ENCODE peak calls at places on chromosomes 4 and X, in six cellular contexts. K, J, D, F, T and M are unnamed samples.

GRCh38 chr4:60020389-60020788 is 1179.7 kb upstream of the ADGRL3 start:
- DNase-seq in K (no peak), J (no peak), D (no peak), F (no peak), T (no peak), M (no peak)

GRCh38 chr4:48578132-48578964 is 88.3 kb downstream of the ZAR1 start:
- DNase-seq in K (no peak), J (peak), D (no peak), F (peak), T (peak), M (no peak)

GRCh38 chr4:8589336-8589735 is 3.2 kb upstream of the CPZ start:
- DNase-seq in K (no peak), J (no peak), D (no peak), F (no peak), T (no peak), M (peak)

GRCh38 chrX:45322820-45323219 is 122.1 kb upstream of the DIPK2B start:
- DNase-seq in K (no peak), J (no peak), D (no peak), F (peak), T (no peak), M (no peak)

GRCh38 chr4:2937146-2937857 is 25.9 kb downstream of the NOP14 start:
- DNase-seq in K (peak), J (peak), D (no peak), F (no peak), T (peak), M (no peak)

GRCh38 chrX:97397371-97397770 is 513.7 kb downstream of the RPA4 start:
- DNase-seq in K (no peak), J (no peak), D (no peak), F (peak), T (no peak), M (no peak)

GRCh38 chr4:56633486-56633885 is 47.6 kb downstream of the HOPX start:
- DNase-seq in K (no peak), J (no peak), D (no peak), F (no peak), T (no peak), M (no peak)

GRCh38 chr4:5893013-5893580 is at the start of gene CRMP1:
- DNase-seq in K (no peak), J (no peak), D (no peak), F (no peak), T (peak), M (no peak)

GRCh38 chr4:152073738-152074137 is 312.9 kb upstream of the GATB start:
- DNase-seq in K (no peak), J (no peak), D (no peak), F (no peak), T (no peak), M (no peak)

GRCh38 chr4:37522996-37523395 is 163.2 kb downstream of the RELL1 start:
- DNase-seq in K (no peak), J (no peak), D (no peak), F (peak), T (no peak), M (no peak)

GRCh38 chr4:86963697-86964096 is 28.9 kb downstream of the AFF1 start:
- DNase-seq in K (peak), J (no peak), D (no peak), F (peak), T (no peak), M (no peak)

GRCh38 chr4:185801471-185801870 is 10.5 kb downstream of the SORBS2 start:
- DNase-seq in K (no peak), J (no peak), D (no peak), F (no peak), T (no peak), M (no peak)

GRCh38 chrX:136525738-136526606 is 6.0 kb upstream of the VGLL1 start:
- DNase-seq in K (peak), J (peak), D (no peak), F (peak), T (no peak), M (no peak)

GRCh38 chr4:19711871-19712270 is 539.8 kb upstream of the SLIT2 start:
- DNase-seq in K (no peak), J (no peak), D (no peak), F (peak), T (no peak), M (no peak)

GRCh38 chr4:88628746-88629145 is 36.5 kb downstream of the HERC3 start:
- DNase-seq in K (no peak), J (no peak), D (no peak), F (no peak), T (no peak), M (no peak)

GRCh38 chrX:7132335-7133035 is 15.0 kb upstream of the STS start:
- DNase-seq in K (no peak), J (peak), D (no peak), F (peak), T (peak), M (no peak)

GRCh38 chr4:75637176-75637575 is 6.8 kb upstream of the CDKL2 start:
- DNase-seq in K (no peak), J (no peak), D (no peak), F (peak), T (no peak), M (no peak)

GRCh38 chrX:119981286-119982070 is 37.9 kb upstream of the NKAP start:
- DNase-seq in K (no peak), J (no peak), D (no peak), F (no peak), T (peak), M (no peak)

GRCh38 chr4:80615099-80615498 is 279.6 kb downstream of the CFAP299 start:
- DNase-seq in K (no peak), J (no peak), D (no peak), F (no peak), T (no peak), M (no peak)

GRCh38 chr4:80614319-80614718 is 278.8 kb downstream of the CFAP299 start:
- DNase-seq in K (no peak), J (no peak), D (no peak), F (no peak), T (peak), M (no peak)

DNA sequence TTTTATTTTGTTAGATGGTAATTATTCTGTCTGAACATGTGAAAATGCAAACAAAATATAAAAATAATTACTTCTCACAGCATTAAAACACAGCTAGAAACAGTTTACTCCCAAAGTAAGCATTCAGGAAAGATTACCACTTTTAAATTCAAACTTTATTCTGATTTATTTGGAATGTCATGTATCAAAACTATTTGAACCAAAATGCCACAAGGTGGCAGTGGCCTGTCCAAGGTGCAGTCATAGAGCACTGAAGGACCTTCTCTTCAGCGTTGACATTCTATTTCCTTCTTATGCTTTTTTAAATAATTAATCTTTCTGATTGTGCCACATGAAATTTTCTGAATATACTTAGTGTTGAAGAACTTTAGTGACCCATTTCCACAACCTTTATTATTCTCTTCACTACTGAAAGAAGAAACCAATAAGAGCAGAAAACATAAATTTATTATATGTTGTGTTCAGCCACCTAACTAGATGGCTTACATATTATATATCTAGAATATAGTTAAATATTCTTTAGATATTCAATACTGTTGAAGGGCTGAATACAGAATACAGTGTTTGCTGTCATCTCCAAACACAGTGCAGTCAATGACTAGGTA is 283.6 kb downstream of the CFAP299 start:
- DNase-seq in K (no peak), J (no peak), D (no peak), F (peak), T (no peak), M (no peak)
- TF ChIP-seq CTCF in K (peak), J (no peak), D (no peak), F (peak), T (peak), M (no peak)

GRCh38 chr4:143558286-143558685 is 44.8 kb downstream of the SMARCA5 start:
- DNase-seq in K (no peak), J (no peak), D (no peak), F (no peak), T (no peak), M (no peak)

GRCh38 chr4:143554728-143555597 is 41.5 kb downstream of the SMARCA5 start:
- DNase-seq in K (no peak), J (no peak), D (no peak), F (no peak), T (no peak), M (no peak)

GRCh38 chr4:143555676-143556075 is 42.2 kb downstream of the SMARCA5 start:
- DNase-seq in K (no peak), J (no peak), D (no peak), F (no peak), T (no peak), M (no peak)

GRCh38 chr4:143559757-143560147 is 46.2 kb downstream of the SMARCA5 start:
- DNase-seq in K (no peak), J (no peak), D (no peak), F (no peak), T (no peak), M (no peak)

GRCh38 chr4:143558823-143559756 is 45.6 kb downstream of the SMARCA5 start:
- DNase-seq in K (peak), J (peak), D (no peak), F (no peak), T (peak), M (no peak)
- TF ChIP-seq CTCF in K (peak), J (peak), D (peak), F (peak), T (peak), M (no peak)

DNA sequence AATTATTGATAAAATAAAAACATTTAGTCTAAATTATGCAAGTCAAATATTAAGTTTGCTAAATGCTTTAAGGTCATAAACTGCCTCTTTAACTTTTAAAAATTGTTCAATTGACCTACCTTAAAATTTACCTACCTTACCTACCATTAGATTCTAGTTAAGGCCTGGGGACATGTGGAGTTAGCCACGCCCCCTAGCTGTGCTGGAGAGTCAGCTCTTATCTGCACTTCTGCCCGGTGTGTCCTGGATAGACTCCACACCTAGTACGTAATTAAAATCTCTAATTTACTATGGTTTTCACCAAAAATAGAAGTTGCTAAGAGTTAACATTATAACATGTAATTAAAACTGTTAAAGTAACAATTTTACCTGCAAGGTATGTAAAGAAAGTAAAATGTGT is 22.7 kb downstream of the TENM3 start:
- DNase-seq in K (no peak), J (no peak), D (no peak), F (no peak), T (no peak), M (no peak)
- TF ChIP-seq CTCF in K (no peak), J (no peak), D (no peak), F (peak), T (peak), M (no peak)

DNA sequence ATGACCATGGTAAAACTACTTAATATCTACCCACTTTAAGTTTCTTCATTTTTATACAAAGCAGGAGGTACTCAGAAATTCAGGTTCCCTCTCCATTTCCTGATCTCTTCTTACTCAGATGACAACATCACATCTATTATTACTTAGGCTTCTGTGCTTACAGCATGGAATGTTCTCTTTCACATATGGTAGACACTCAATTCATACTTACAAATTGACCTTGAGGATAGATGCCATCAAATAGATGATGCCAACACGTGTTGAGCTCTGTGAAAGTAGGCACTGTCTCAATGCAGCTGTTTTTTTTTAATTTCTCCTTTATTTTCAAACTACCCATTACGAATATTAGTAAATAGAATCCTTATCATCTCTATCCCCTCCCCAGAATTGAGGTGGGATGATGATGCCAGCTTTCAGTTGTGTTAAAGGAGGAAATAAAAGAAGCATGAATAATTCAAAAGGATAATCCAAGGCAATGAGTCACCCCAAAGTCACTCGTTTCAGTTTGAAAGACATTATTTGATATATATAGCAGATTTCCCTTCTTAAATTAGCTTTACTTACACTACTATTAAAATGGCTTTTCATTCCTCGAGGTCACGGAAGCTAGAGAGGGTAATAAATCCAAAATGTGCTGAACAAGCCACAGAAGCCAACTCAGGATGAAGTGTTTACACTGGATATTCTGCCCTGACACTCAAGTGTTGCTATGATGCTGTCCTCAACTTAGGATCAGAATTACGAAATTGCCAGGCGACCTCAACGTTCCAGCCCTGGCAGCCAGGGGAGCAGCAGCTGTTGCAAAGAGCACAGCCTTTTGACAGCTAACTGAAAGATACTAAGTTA is 124.2 kb upstream of the EOLA2 start:
- DNase-seq in K (no peak), J (no peak), D (no peak), F (peak), T (no peak), M (no peak)
- TF ChIP-seq CTCF in K (no peak), J (no peak), D (no peak), F (peak), T (no peak), M (no peak)

DNA sequence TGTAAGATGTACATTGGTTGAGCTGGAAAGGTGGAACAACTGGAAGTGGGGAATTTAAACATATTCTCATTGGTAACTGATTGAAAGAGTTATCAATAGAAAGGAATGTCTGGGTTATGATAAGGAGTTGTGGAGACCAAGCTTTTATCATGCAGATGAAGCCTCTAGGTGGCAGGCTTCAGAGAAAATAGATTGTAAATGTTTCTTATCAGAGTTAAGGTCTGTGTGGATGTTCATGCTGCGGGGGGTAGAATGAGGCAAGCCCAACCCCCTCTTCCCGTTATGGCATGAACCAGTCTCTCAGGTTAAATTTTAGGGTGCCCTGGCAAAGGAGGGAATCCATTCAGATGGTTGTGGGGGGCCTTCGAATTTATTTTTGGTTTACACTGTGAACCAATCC is 16.0 kb downstream of the ARSD start:
- DNase-seq in K (no peak), J (no peak), D (no peak), F (no peak), T (peak), M (no peak)
- TF ChIP-seq CTCF in K (peak), J (no peak), D (no peak), F (peak), T (peak), M (no peak)

GRCh38 chr4:14837860-14838259 is 164.4 kb upstream of the CPEB2 start:
- DNase-seq in K (no peak), J (no peak), D (no peak), F (no peak), T (no peak), M (no peak)
- TF ChIP-seq CTCF in K (peak), J (no peak), D (peak), F (no peak), T (peak), M (no peak)

GRCh38 chrX:129646721-129647587 is 7.8 kb downstream of the APLN start:
- DNase-seq in K (no peak), J (peak), D (no peak), F (no peak), T (no peak), M (no peak)

GRCh38 chrX:129647588-129648410 is 7.0 kb downstream of the APLN start:
- DNase-seq in K (no peak), J (peak), D (no peak), F (no peak), T (no peak), M (no peak)

GRCh38 chrX:129649268-129650182 is 5.2 kb downstream of the APLN start:
- DNase-seq in K (no peak), J (peak), D (no peak), F (no peak), T (no peak), M (no peak)

GRCh38 chrX:129650183-129650689 is 4.5 kb downstream of the APLN start:
- DNase-seq in K (no peak), J (no peak), D (no peak), F (no peak), T (no peak), M (no peak)

GRCh38 chrX:129648514-129649267 is 6.1 kb downstream of the APLN start:
- DNase-seq in K (no peak), J (peak), D (no peak), F (no peak), T (no peak), M (no peak)
- TF ChIP-seq CTCF in K (no peak), J (no peak), D (no peak), F (no peak), T (no peak), M (no peak)

DNA sequence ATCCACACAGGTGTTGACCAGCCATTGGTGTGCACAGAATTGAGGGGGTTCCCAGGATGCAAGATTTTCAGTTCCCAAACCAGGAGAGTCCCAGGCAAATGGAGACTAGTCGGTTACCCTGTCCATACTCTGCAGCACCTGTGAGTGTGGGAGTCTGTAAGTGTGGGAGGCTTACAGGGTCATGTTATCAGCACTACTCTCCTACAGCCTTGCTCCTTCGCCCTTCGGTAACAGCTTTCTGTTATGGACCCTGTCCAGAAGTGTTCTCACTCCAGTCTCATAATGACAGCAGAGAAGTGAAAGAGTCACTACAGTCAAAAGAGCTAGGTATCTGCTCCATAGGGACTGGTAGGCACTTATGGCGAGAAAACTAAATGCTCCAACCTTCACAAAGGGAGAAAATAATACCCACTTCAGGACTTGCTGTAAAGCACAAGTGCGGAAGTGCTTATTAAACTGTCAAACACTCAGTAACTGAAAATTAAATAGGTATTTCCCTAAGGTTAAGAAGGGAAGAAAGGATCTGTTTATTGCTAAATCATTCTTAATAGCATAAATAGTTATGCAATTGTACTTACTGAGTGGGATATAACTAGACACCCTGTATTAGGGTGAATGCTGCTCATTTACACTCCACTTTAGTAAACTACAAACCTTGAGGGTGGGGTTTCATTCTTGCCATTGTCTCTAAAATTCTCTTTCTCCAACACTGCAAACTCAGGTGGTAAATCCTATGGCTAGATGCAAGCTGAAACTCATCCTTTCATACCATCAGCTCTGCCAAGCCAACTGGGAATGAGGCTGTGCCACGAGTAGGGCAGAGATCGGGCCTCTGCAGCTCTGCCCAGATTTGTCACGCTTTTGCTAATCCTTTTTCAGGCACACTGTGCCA is 2.8 kb upstream of the ADH7 start:
- DNase-seq in K (no peak), J (no peak), D (no peak), F (no peak), T (no peak), M (no peak)
- TF ChIP-seq CTCF in K (no peak), J (no peak), D (no peak), F (no peak), T (no peak), M (no peak)